ENCODE peak calls at places on chromosomes 12 and 14, in nine cellular contexts. X is neuronal stem cell; S is uterus; U is stomach; D is right cardiac atrium; C is right lobe of liver; M is SK-N-SH; L is CD8-positive, alpha-beta T cell; N is heart left ventricle. V is an unnamed sample.
A peak's percentile ranks its signal among the peaks of the same experiment; 100 is the strongest.

GRCh38 chr12:104297477-104298113 is 5.9 kb upstream of the EID3 start:
- DNase-seq in X (no peak), S (no peak), U (no peak), D (no peak), C (no peak), M (no peak), L (no peak), N (no peak), V (no peak)

GRCh38 chr12:117148642-117149041 is 41.6 kb downstream of the FBXO21 start:
- DNase-seq in X (no peak), S (no peak), U (no peak), D (no peak), C (no peak), M (no peak), L (no peak), N (no peak), V (no peak)

GRCh38 chr14:37056473-37056872 is 115.9 kb downstream of the SLC25A21 start:
- DNase-seq in X (no peak), S (no peak), U (no peak), D (no peak), C (no peak), M (no peak), L (no peak), N (no peak), V (no peak)

GRCh38 chr12:47775100-47775911 is 2.3 kb downstream of the SLC48A1 start:
- DNase-seq in X (no peak), S (no peak), U (no peak), D (no peak), C (no peak), M (no peak), L (no peak), N (no peak), V (peak; percentile 21)

GRCh38 chr12:92466391-92467305 is 236.1 kb upstream of the PLEKHG7 start:
- DNase-seq in X (peak; percentile 45), S (no peak), U (no peak), D (peak; percentile 53), C (no peak), M (no peak), L (no peak), N (no peak), V (peak; percentile 52)

GRCh38 chr12:6953417-6954315 is 2.5 kb downstream of the PTPN6 start:
- DNase-seq in X (no peak), S (no peak), U (peak; percentile 54), D (peak; percentile 83), C (peak; percentile 77), M (peak; percentile 24), L (peak; percentile 85), N (peak; percentile 75), V (no peak)

GRCh38 chr12:72434989-72435388 is 162.8 kb downstream of the TRHDE start:
- DNase-seq in X (no peak), S (no peak), U (no peak), D (no peak), C (no peak), M (no peak), L (no peak), N (no peak), V (no peak)

GRCh38 chr14:54105406-54105805 is 148.8 kb upstream of the BMP4 start:
- DNase-seq in X (no peak), S (no peak), U (no peak), D (no peak), C (no peak), M (no peak), L (no peak), N (no peak), V (no peak)

GRCh38 chr12:94603434-94604068 is 46.8 kb downstream of the TMCC3 start:
- DNase-seq in X (no peak), S (no peak), U (peak; percentile 76), D (peak; percentile 55), C (no peak), M (no peak), L (peak; percentile 45), N (peak; percentile 36), V (no peak)

GRCh38 chr14:31024042-31024480 is 1.4 kb upstream of the AP4S1 start:
- DNase-seq in X (no peak), S (no peak), U (no peak), D (no peak), C (no peak), M (no peak), L (no peak), N (no peak), V (no peak)

GRCh38 chr12:71605034-71605433 is 58.6 kb downstream of the ZFC3H1 start:
- DNase-seq in X (no peak), S (no peak), U (no peak), D (no peak), C (no peak), M (no peak), L (no peak), N (no peak), V (no peak)

GRCh38 chr14:64889352-64889751 is 9.6 kb upstream of the SPTB start:
- DNase-seq in X (no peak), S (no peak), U (no peak), D (no peak), C (no peak), M (no peak), L (no peak), N (no peak), V (no peak)

GRCh38 chr14:73231874-73232851 is 5.1 kb upstream of the PAPLN start:
- DNase-seq in X (no peak), S (no peak), U (no peak), D (no peak), C (no peak), M (peak; percentile 42), L (no peak), N (no peak), V (no peak)

GRCh38 chr14:76323331-76324050 is 52.4 kb upstream of the ESRRB start:
- DNase-seq in X (no peak), S (no peak), U (no peak), D (no peak), C (no peak), M (no peak), L (no peak), N (no peak), V (no peak)
- H3K27me3 ChIP-seq in X (no peaks in the 10 kb centered on the region), S (no peaks in the 10 kb centered on the region), U (no peaks in the 10 kb centered on the region), D (no peaks in the 10 kb centered on the region), C (no peaks in the 10 kb centered on the region), M (peaks cover 3% of the 10 kb centered on the region), L (no peaks in the 10 kb centered on the region), N (no peaks in the 10 kb centered on the region), V (no peaks in the 10 kb centered on the region)

GRCh38 chr14:75249251-75249957 is 29.2 kb upstream of the FOS start:
- DNase-seq in X (no peak), S (no peak), U (peak; percentile 59), D (no peak), C (no peak), M (no peak), L (peak; percentile 85), N (no peak), V (peak; percentile 68)

GRCh38 chr14:75252254-75252837 is 26.3 kb upstream of the FOS start:
- DNase-seq in X (no peak), S (no peak), U (peak; percentile 62), D (no peak), C (no peak), M (no peak), L (no peak), N (no peak), V (no peak)

GRCh38 chr14:75249958-75250336 is 28.7 kb upstream of the FOS start:
- DNase-seq in X (no peak), S (no peak), U (no peak), D (no peak), C (no peak), M (no peak), L (no peak), N (no peak), V (no peak)

GRCh38 chr14:75247939-75248338 is 30.7 kb upstream of the FOS start:
- DNase-seq in X (no peak), S (no peak), U (no peak), D (no peak), C (no peak), M (no peak), L (no peak), N (no peak), V (no peak)

GRCh38 chr14:75250800-75251199 is 27.8 kb upstream of the FOS start:
- DNase-seq in X (no peak), S (no peak), U (no peak), D (no peak), C (no peak), M (no peak), L (no peak), N (no peak), V (no peak)
- H3K27me3 ChIP-seq in X (no peaks in the 10 kb centered on the region), S (no peaks in the 10 kb centered on the region), U (no peaks in the 10 kb centered on the region), D (no peaks in the 10 kb centered on the region), C (no peaks in the 10 kb centered on the region), M (no peaks in the 10 kb centered on the region), L (no peaks in the 10 kb centered on the region), N (no peaks in the 10 kb centered on the region), V (no peaks in the 10 kb centered on the region)

DNA sequence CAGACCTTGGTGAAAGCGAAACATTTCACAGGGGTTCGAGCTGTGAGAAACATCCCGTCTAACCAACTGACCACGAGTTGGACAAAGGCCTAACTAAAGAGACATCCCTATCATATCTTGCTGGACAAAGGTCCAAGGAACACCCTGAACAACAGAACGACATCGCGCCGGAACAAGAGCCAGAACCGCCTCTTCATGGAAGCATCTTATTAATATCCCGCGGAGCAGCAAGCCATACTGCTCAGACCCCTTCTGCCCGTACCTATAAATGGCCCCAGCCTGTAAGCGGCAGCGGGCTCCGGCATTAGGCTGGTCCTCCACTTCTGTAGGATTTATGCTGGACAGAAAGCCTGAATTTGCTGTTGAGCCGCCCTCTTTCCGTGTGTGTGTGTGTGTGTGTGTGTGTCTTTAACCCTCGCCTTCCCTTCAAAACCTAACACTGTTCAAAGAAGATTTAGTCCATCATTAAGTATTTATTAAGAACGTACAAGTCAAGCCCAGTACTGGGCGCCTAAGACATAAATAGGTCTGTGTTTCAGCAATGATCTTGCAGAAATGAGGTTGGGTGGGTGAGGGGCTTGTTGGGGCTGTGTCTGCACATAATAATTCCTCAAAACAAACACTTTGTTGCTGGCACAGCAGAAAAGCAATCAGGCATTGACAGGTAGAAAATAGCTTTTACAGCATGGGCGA is 1.9 kb downstream of the SLC6A15 start:
- DNase-seq in X (no peak), S (no peak), U (no peak), D (no peak), C (peak; percentile 23), M (peak; percentile 36), L (no peak), N (no peak), V (no peak)
- H3K27me3 ChIP-seq in X (no peaks in the 10 kb centered on the region), S (peaks cover 20% of the 10 kb centered on the region), U (peaks cover 38% of the 10 kb centered on the region), D (no peaks in the 10 kb centered on the region), C (peaks cover 4% of the 10 kb centered on the region), M (no peaks in the 10 kb centered on the region), L (peaks cover 6% of the 10 kb centered on the region), N (peaks cover 31% of the 10 kb centered on the region), V (peaks cover 41% of the 10 kb centered on the region)

DNA sequence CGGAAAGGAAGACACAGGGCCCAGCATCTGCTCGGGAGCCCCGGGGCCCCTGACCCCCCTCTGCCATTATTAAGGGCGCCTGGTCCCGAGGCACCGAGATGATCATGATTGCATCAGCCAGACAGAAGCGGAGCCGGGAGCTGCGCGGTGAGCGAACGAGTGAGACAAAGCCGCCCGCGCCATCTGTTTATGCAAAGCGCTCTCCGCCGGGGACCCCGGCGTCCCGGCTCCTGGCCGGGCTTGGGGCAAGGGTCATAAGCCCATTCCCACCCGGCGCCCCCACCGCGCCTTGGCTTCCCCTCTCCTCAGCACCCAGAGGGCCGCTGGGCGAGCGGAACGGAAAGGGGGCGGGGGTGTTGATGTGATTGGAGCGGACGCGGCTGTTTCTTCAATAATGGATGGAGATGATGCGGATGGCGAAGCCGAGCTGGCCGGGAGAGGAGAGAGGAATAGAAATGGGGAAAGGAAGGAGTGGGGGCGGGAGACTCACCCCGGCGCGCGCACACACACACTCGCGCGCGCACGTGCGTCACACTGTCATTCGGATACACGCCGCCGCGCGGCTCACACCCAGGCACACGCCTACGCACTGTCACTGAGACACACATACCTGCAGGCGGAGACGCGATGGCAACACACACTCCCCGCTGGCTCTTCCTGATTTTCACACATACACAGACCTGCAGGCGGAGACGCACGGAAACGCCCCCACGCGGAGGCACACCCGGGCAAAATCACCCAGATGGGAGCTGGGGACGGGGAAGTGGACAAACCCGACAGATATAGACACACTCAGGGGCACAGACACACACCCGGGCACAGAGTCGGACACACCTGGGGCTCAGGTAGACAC is 10.7 kb downstream of the STAC3 start:
- DNase-seq in X (no peak), S (no peak), U (peak; percentile 52), D (peak; percentile 79), C (no peak), M (peak; percentile 80), L (peak; percentile 65), N (no peak), V (peak; percentile 79)
- H3K27me3 ChIP-seq in X (peaks cover 42% of the 10 kb centered on the region), S (peaks cover 36% of the 10 kb centered on the region), U (peaks cover 72% of the 10 kb centered on the region), D (no peaks in the 10 kb centered on the region), C (no peaks in the 10 kb centered on the region), M (peaks cover 19% of the 10 kb centered on the region), L (peaks cover 48% of the 10 kb centered on the region), N (peaks cover 56% of the 10 kb centered on the region), V (peaks cover 23% of the 10 kb centered on the region)

V was measured in psoas muscle.